ENCODE peak calls at places on chromosomes 1 and 21, in four cellular contexts. A, F, T and B are unnamed samples.

GRCh38 chr1:94974224-94974623 is 47.3 kb upstream of the CNN3 start:
- DNase-seq in F (no peak), A (no peak), T (no peak), B (peak)

GRCh38 chr1:245878585-245878984 is 628.5 kb downstream of the SMYD3 start:
- DNase-seq in A (no peak), T (no peak), F (no peak), B (peak)

GRCh38 chr21:16551101-16551695 is 821.4 kb downstream of the USP25 start:
- DNase-seq in T (no peak), F (no peak), A (no peak), B (no peak)

GRCh38 chr1:23742670-23743286 is 493 bp upstream of the ELOA start:
- DNase-seq in F (no peak), A (peak), T (no peak), B (no peak)

GRCh38 chr1:23436520-23437354 is 12.2 kb upstream of the TCEA3 start:
- DNase-seq in T (peak), F (no peak), A (no peak), B (no peak)

GRCh38 chr1:21834094-21834493 is 22.0 kb downstream of the LDLRAD2 start:
- DNase-seq in A (no peak), F (no peak), T (no peak), B (no peak)

GRCh38 chr1:9696793-9697192 is 45.3 kb downstream of the PIK3CD start:
- DNase-seq in F (no peak), T (no peak), A (no peak), B (no peak)

GRCh38 chr21:45126983-45127382 is 52.6 kb downstream of the ADARB1 start:
- DNase-seq in A (no peak), F (no peak), T (no peak), B (no peak)

GRCh38 chr1:50774759-50775351 is 185.2 kb downstream of the FAF1 start:
- DNase-seq in A (peak), T (peak), F (peak), B (peak)

GRCh38 chr1:180672505-180672904 is 40.7 kb downstream of the XPR1 start:
- DNase-seq in T (no peak), A (no peak), F (no peak), B (no peak)

GRCh38 chr1:9643351-9644256 is 7.9 kb upstream of the PIK3CD start:
- DNase-seq in F (no peak), A (no peak), T (no peak), B (no peak)

GRCh38 chr1:145690587-145691558 is 16.3 kb downstream of the PDZK1 start:
- DNase-seq in F (peak), A (no peak), T (no peak), B (peak)

GRCh38 chr1:147213271-147213670 is 11.9 kb downstream of the FMO5 start:
- DNase-seq in F (no peak), A (no peak), T (no peak), B (no peak)

GRCh38 chr1:157249326-157249725 is 111.1 kb upstream of the ETV3 start:
- DNase-seq in A (no peak), T (no peak), F (peak), B (no peak)

GRCh38 chr1:51575406-51576084 is 41.3 kb upstream of the OSBPL9 start:
- DNase-seq in T (no peak), F (no peak), A (no peak), B (peak)

GRCh38 chr1:66160719-66161118 is 368.0 kb downstream of the PDE4B start:
- DNase-seq in A (no peak), T (no peak), F (no peak), B (no peak)

GRCh38 chr21:33286600-33287456 is 20.7 kb downstream of the IL10RB start:
- DNase-seq in A (peak), T (no peak), F (no peak), B (peak)

GRCh38 chr1:11982010-11982392 is 1.8 kb downstream of the MFN2 start:
- DNase-seq in F (no peak), T (no peak), A (peak), B (peak)

GRCh38 chr1:117284408-117285215 is 73.9 kb upstream of the VTCN1 start:
- DNase-seq in T (peak), F (no peak), A (peak), B (peak)

GRCh38 chr21:27740084-27740483 is 773.2 kb upstream of the ADAMTS5 start:
- DNase-seq in A (no peak), T (no peak), F (no peak), B (no peak)

GRCh38 chr1:15388201-15388880 is 21.3 kb upstream of the EFHD2 start:
- DNase-seq in A (no peak), F (no peak), T (no peak), B (no peak)
- TF ChIP-seq USF2 in A (no peak), F (no peak), T (no peak), B (no peak)

DNA sequence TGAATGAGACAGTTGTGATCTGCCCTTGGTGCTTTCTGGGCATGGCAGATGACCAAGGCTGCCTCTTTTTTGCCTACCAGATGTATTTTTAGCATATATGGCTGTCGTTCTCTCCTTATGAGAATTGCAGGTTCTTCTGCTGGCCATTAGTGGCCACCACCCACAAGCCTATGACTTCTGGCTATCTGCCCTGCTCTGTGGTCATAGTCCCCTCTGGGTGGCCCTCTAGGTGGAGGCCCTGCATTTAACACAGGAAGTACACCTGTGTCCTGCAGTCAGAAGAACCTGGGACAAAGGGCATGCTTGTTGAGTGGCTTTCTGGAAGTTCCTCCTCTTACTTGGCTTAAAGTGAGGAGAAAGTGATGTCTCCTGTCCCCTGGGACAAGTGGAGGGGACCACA is 6.5 kb downstream of the FCAMR start:
- DNase-seq in F (no peak), A (no peak), T (no peak), B (no peak)
- TF ChIP-seq RFX5 in F (no peak), A (no peak), T (no peak), B (no peak)

GRCh38 chr1:230825061-230825803 is 43.1 kb downstream of the C1orf198 start:
- DNase-seq in T (no peak), A (peak), F (no peak), B (peak)
- TF ChIP-seq POLR2A in T (no peak), A (no peak), F (no peak), B (no peak)

GRCh38 chr1:108862698-108863477 is 6.0 kb upstream of the AKNAD1 start:
- DNase-seq in F (no peak), A (no peak), T (no peak), B (no peak)
- TF ChIP-seq USF2 in F (no peak), A (no peak), T (no peak), B (no peak)

GRCh38 chr1:148333875-148334338 is 149.2 kb downstream of the PPIAL4G start:
- DNase-seq in F (no peak), T (peak), A (peak), B (no peak)
- TF ChIP-seq RFX5 in F (no peak), T (no peak), A (no peak), B (no peak)

DNA sequence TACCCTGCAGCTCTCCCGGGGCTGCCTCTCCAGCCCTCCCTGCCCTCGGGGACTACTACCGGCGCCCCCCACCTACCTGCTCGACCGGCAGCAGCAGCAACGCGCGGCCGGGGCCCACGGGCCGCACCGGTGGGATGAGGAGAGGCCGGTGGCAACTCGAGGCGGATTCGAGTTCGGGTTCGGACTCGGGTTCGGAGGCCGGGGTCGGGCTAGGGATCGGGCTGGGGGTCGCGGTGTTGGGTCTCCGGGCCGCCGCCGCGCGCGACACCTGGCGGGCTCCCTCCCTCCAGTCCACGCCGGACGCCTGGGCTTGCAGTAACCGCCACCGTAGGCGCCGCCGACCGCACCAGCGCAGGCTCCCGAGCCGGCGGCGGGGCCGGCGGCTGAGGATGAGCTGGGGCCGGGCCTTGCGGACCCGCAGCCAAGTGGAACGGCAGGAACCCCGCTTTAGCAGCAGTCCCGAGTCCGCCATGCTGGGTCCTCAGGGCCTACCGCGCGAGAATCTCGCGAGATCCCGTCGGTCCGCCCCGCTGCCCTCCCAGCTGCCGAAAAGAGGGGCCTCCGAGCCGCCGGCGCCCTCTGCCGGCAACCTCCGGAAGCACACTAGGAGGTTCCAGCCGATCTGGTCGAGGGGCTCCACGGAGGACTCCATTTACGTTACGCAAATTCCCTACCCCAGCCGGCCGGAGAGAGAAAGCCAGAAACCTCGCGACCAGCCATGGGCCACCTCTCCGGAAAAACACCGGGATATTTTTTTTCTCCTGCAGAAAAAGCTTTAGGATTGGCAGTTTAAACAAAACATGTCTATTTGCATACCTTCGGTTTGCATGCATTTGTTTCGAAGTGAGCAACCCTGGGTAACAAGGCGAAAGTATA is at the start of gene NOL9:
- DNase-seq in T (peak), F (peak), A (peak), B (peak)
- TF ChIP-seq POLR2A in T (peak), F (peak), A (peak), B (peak)

DNA sequence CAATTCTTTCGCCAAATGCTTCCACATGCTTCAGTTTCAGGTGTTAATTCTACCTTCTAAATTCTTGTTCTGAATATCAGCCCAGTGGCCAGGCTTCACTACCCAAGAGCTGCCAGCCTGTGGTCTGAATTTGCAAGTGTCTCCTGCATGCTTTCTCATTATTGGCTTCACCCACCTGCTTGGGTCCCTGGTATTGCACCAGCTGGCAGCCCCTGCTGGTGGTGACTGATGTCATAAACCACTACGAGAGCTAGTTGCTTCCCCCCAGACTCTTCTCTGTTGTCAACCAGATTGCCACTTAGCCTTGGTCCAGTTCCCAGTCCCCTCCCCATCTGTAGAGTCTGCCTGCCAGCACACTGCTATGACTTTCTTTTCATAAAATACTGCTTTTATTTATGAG is 197.7 kb upstream of the DUSP10 start:
- DNase-seq in A (no peak), T (no peak), F (peak), B (no peak)
- TF ChIP-seq USF2 in A (no peak), T (no peak), F (no peak), B (no peak)

GRCh38 chr1:220144051-220144450 is 50.1 kb downstream of the IARS2 start:
- DNase-seq in F (no peak), A (no peak), T (no peak), B (no peak)
- TF ChIP-seq RFX5 in F (no peak), A (no peak), T (no peak), B (no peak)